ENCODE peak calls at places on chromosomes 11 and 22, in five cellular contexts. H is PC-9; Z is A673; Y is neuronal stem cell; U is naive thymus-derived CD4-positive, alpha-beta T cell. S is an unnamed sample. For H3K4me1, the result is how much of the 10 kb centered on the place peaks cover.

GRCh38 chr22:50708996-50709395 is 29.0 kb upstream of the ACR start:
- DNase-seq in U (no peak), H (no peak), Z (no peak), Y (no peak), S (no peak)

GRCh38 chr11:12693485-12694181 is 19.4 kb downstream of the TEAD1 start:
- DNase-seq in H (peak), Y (no peak), U (no peak), Z (peak), S (peak)

GRCh38 chr11:95924414-95924760 is 480 bp upstream of the MTMR2 start:
- DNase-seq in Y (no peak), H (peak), U (no peak), Z (peak), S (no peak)

GRCh38 chr11:15072551-15073143 is 746 bp upstream of the CALCB start:
- DNase-seq in Y (no peak), U (no peak), Z (no peak), H (no peak), S (no peak)

GRCh38 chr11:111359223-111360149 is 19.6 kb downstream of the POU2AF1 start:
- DNase-seq in U (no peak), Z (no peak), H (no peak), Y (no peak), S (no peak)

GRCh38 chr11:66176650-66177049 is 91.8 kb upstream of the RAB1B start:
- DNase-seq in Y (no peak), Z (no peak), U (no peak), H (no peak), S (no peak)

GRCh38 chr11:73152861-73153483 is 10.9 kb upstream of the FCHSD2 start:
- DNase-seq in H (peak), Y (no peak), Z (no peak), U (peak), S (no peak)

GRCh38 chr22:20239951-20240773 is 28.0 kb downstream of the RTN4R start:
- DNase-seq in Z (no peak), H (no peak), U (no peak), Y (peak), S (no peak)

GRCh38 chr22:41780714-41781507 is 19.6 kb upstream of the CCDC134 start:
- DNase-seq in Y (no peak), H (no peak), U (peak), Z (no peak), S (no peak)

GRCh38 chr11:27701262-27702105 is 1.2 kb upstream of the BDNF start:
- DNase-seq in Z (peak), U (no peak), Y (no peak), H (no peak), S (peak)

GRCh38 chr11:88475991-88476418 is 138.5 kb upstream of the CTSC start:
- DNase-seq in Z (no peak), U (no peak), Y (no peak), H (no peak), S (no peak)

GRCh38 chr11:8621147-8621546 is 27.1 kb upstream of the STK33 start:
- DNase-seq in H (no peak), Y (no peak), U (no peak), Z (no peak), S (no peak)

GRCh38 chr11:65169164-65169641 is 830 bp upstream of the SPDYC start:
- DNase-seq in H (no peak), Y (no peak), U (no peak), Z (no peak), S (peak)

GRCh38 chr22:27504360-27504759 is 297.2 kb downstream of the MN1 start:
- DNase-seq in Z (no peak), Y (no peak), H (no peak), U (no peak), S (no peak)

GRCh38 chr11:33742249-33742851 is 6.1 kb upstream of the CD59 start:
- DNase-seq in U (no peak), Z (peak), Y (no peak), H (peak), S (no peak)

GRCh38 chr11:17812286-17813187 is 78.0 kb downstream of the KCNC1 start:
- DNase-seq in U (no peak), Y (no peak), H (peak), Z (no peak), S (no peak)

GRCh38 chr11:96194571-96194970 is 148.4 kb downstream of the MAML2 start:
- DNase-seq in Y (no peak), Z (no peak), H (no peak), U (no peak), S (no peak)

GRCh38 chr22:43260346-43260745 is 73.4 kb upstream of the TTLL12 start:
- DNase-seq in Z (no peak), H (no peak), U (no peak), Y (no peak), S (no peak)

GRCh38 chr11:134079317-134079716 is 10.4 kb downstream of the JAM3 start:
- DNase-seq in H (no peak), Y (no peak), Z (no peak), U (no peak), S (no peak)

GRCh38 chr11:12263141-12263693 is 114.2 kb upstream of the PARVA start:
- DNase-seq in H (no peak), Z (no peak), U (no peak), Y (no peak), S (no peak)

GRCh38 chr11:79439893-79440450 is 858 bp downstream of the TENM4 start:
- DNase-seq in Z (peak), H (no peak), U (no peak), Y (peak), S (no peak)

GRCh38 chr22:48574776-48575566 is 1252.7 kb downstream of the BRD1 start:
- DNase-seq in Z (peak), U (peak), H (no peak), Y (peak), S (peak)

DNA sequence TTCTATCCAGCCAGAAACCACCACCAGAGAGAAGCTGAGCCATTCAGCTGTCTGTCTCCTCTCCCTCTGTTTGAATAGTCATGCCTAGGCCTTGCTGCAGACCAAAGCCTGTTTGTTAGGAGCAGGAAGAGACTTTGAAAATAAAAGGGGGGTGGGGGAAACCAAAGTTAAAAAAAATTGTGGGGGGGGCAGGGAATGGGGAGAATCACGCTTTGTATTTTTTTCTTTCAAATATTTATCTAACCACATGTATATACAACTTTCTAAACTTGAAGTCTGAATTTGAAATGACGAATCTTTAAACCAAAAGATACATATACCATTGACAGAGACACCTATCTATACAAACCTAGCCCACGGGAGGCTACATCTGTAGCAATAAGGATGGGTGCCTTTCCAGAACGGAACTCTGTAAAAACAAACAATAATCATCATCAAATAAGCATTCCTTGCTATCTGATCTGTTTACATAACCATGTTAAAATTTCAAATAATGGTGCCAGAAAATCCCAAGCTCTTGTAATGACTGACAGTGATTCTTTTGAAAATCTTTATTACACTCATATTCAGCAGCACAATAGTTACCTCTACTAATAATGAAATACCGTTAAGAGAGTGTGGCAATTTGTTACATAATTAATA is 14.3 kb downstream of the DDX17 start:
- DNase-seq in Z (no peak), U (no peak), Y (no peak), H (peak), S (no peak)
- H3K27ac ChIP-seq in Z (peak), U (no peak), Y (no peak), H (no peak), S (no peak)

GRCh38 chr11:44324222-44324621 is 14.3 kb upstream of the ALX4 start:
- DNase-seq in U (no peak), Y (no peak), Z (no peak), H (no peak), S (no peak)
- H3K4me1 ChIP-seq in U (under half), Y (under half), Z (under half), H (under half), S (under half)

DNA sequence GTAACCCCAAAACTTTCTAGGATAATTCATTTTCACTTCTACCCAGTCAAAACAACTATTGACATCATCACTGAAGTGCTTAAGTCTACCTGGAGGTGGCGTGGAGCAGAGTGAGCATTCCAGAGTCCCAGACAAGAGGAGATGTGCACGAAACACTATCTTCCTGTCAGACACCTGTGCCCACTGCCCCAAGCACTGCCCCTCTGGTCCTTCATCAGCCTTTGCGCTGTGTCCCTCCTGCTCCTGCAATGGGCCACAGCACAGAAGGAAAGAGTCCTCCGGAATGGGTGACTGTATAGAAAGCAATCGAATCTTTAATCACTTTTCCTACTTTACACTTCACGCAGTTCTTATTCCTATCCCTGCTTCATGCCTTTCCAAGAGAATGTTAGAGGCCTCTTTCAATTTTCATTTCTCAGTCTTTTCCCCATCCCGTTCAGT is 512 bp upstream of the GRIA4 start:
- DNase-seq in Z (peak), Y (no peak), H (no peak), U (no peak), S (no peak)
- H3K4me3 ChIP-seq in Z (no peak), Y (no peak), H (no peak), U (no peak), S (no peak)

GRCh38 chr11:108970221-108970991 is 305.5 kb downstream of the DDX10 start:
- DNase-seq in Z (no peak), U (no peak), Y (no peak), H (peak), S (no peak)

GRCh38 chr11:108967571-108967970 is 302.7 kb downstream of the DDX10 start:
- DNase-seq in Z (no peak), Y (no peak), H (peak), U (no peak), S (no peak)

GRCh38 chr11:108975641-108976071 is 310.8 kb downstream of the DDX10 start:
- DNase-seq in U (no peak), Y (no peak), Z (no peak), H (peak), S (no peak)

DNA sequence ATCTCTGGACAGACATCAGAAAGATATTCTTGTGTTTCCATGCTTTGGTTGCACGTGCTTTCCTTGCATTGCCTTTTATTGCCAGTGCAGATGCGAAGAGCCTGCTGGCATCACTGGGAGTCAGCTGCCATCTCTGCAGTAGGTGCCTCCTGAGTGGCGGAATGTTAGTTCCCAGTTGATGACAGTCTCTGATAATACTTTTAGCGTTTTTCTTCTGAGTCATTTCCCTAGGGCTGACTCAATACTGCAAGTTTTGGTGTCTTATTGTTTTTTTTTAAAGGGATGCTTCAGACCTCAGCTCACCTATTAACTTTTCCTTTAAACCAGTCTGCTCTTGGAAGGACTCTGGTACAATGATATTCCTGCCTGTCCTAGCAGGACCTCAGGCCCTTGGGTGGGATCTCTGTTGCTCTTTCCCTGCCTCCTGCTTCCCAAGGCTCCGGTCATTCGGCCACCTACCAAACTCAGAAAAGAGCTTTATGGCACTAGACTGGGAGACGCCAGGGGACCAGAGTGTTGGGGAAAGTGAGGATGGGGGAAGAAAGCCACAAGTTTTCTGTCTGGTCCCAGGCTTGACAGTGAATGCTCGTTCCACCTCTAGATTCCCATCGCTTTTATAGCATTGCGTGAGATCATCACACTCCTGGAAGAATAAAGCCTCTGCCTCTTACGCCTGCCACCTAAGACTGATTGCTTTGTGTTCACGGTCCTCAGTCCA is 308.7 kb downstream of the DDX10 start:
- DNase-seq in U (no peak), Z (peak), H (peak), Y (no peak), S (peak)
- H3K27ac ChIP-seq in U (no peak), Z (no peak), H (peak), Y (no peak), S (peak)

DNA sequence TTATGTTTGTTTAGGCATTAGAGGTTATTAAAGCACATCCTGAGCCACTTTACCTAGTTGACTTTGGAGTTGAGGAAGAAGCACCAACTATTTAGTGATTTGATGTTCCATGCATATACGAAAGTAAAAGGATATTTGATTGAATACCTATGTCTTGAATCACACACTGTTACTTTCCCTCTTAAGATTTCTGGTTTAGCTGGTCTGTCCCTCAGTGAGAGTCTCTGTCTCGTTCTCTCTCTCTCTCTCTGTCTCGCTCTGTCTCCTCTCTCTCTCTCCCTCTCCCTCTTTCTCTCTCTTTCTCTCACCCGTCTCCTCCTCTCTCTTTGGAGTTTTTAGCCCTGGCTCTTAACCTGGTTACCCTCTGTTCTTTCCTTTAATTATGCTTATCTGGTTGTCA is 11.0 kb downstream of the CTNND1 start:
- DNase-seq in Z (no peak), H (peak), U (no peak), Y (no peak), S (no peak)
- H3K4me1 ChIP-seq in Z (under half), H (half or more), U (under half), Y (under half), S (under half)

GRCh38 chr11:6474423-6474792 is 667 bp upstream of the TRIM3 start:
- DNase-seq in U (no peak), Z (no peak), Y (no peak), H (no peak), S (no peak)

GRCh38 chr11:6474806-6475500 is 1.2 kb upstream of the TRIM3 start:
- DNase-seq in H (no peak), Y (no peak), Z (no peak), U (no peak), S (no peak)

GRCh38 chr11:6475936-6476335 is 2.2 kb upstream of the TRIM3 start:
- DNase-seq in H (no peak), Y (no peak), U (no peak), Z (no peak), S (no peak)

GRCh38 chr11:6472934-6473333 is 807 bp downstream of the TRIM3 start:
- DNase-seq in Z (no peak), U (no peak), H (no peak), Y (no peak), S (no peak)

GRCh38 chr11:6473481-6474422 is at the start of gene TRIM3:
- DNase-seq in Z (peak), U (peak), Y (peak), H (peak), S (peak)
- H3K4me3 ChIP-seq in Z (peak), U (peak), Y (peak), H (peak), S (peak)

GRCh38 chr11:67483901-67484665 is 1.3 kb downstream of the AIP start:
- DNase-seq in H (peak), U (peak), Z (no peak), Y (no peak), S (no peak)
- H3K27ac ChIP-seq in H (no peak), U (peak), Z (no peak), Y (no peak), S (no peak)

GRCh38 chr11:132347156-132348090 is 977.0 kb downstream of the NTM start:
- DNase-seq in H (no peak), U (no peak), Z (no peak), Y (no peak), S (no peak)

GRCh38 chr11:132343445-132343844 is 973.0 kb downstream of the NTM start:
- DNase-seq in H (no peak), Y (no peak), Z (no peak), U (no peak), S (no peak)

GRCh38 chr11:132342408-132342807 is 972.0 kb downstream of the NTM start:
- DNase-seq in Y (no peak), H (no peak), Z (no peak), U (no peak), S (no peak)

GRCh38 chr11:132349806-132350733 is 979.7 kb downstream of the NTM start:
- DNase-seq in Z (no peak), U (no peak), H (no peak), Y (no peak), S (no peak)

GRCh38 chr11:132346558-132347148 is 976.2 kb downstream of the NTM start:
- DNase-seq in Y (no peak), H (no peak), U (no peak), Z (no peak), S (no peak)
- H3K4me1 ChIP-seq in Y (under half), H (under half), U (under half), Z (under half), S (under half)

GRCh38 chr11:6746086-6746618 is 25.6 kb downstream of the OR2AG2 start:
- DNase-seq in H (no peak), Z (no peak), Y (no peak), U (peak), S (no peak)
- H3K4me3 ChIP-seq in H (no peak), Z (no peak), Y (no peak), U (peak), S (no peak)

GRCh38 chr11:83034673-83035014 is 37.1 kb downstream of the RAB30 start:
- DNase-seq in H (no peak), U (no peak), Y (no peak), Z (no peak), S (no peak)
- H3K27ac ChIP-seq in H (no peak), U (no peak), Y (no peak), Z (peak), S (no peak)